ENCODE peak calls at places on chromosome 15, in four cellular contexts. K, E, Q and P are unnamed samples.

GRCh38 chr15:38192496-38192895 is 60.1 kb upstream of the SPRED1 start:
- DNase-seq in K (no peak), E (no peak), Q (no peak), P (no peak)

GRCh38 chr15:36784098-36784670 is 204.8 kb downstream of the CDIN1 start:
- DNase-seq in K (no peak), E (no peak), Q (no peak), P (no peak)

GRCh38 chr15:73686781-73687256 is 2.6 kb downstream of the CD276 start:
- DNase-seq in K (peak), E (peak), Q (no peak), P (peak)

GRCh38 chr15:57540736-57541135 is 51.0 kb upstream of the MYZAP start:
- DNase-seq in K (no peak), E (no peak), Q (no peak), P (no peak)

GRCh38 chr15:101446527-101447167 is 42.9 kb downstream of the PCSK6 start:
- DNase-seq in K (no peak), E (no peak), Q (peak), P (no peak)

GRCh38 chr15:59060348-59060747 is 44.6 kb upstream of the CCNB2 start:
- DNase-seq in K (no peak), E (no peak), Q (no peak), P (no peak)

GRCh38 chr15:48402778-48403177 is 71.5 kb downstream of the DUT start:
- DNase-seq in K (no peak), E (no peak), Q (no peak), P (no peak)

GRCh38 chr15:59322056-59322755 is 50.5 kb downstream of the MYO1E start:
- DNase-seq in K (no peak), E (no peak), Q (no peak), P (no peak)

GRCh38 chr15:52233405-52233804 is 42.2 kb upstream of the GNB5 start:
- DNase-seq in K (peak), E (no peak), Q (no peak), P (no peak)

GRCh38 chr15:63476229-63476632 is 28.2 kb upstream of the USP3 start:
- DNase-seq in K (peak), E (no peak), Q (peak), P (peak)

GRCh38 chr15:78208341-78208844 is 26.0 kb downstream of the ACSBG1 start:
- DNase-seq in K (no peak), E (no peak), Q (no peak), P (no peak)

GRCh38 chr15:80157215-80157614 is 4.4 kb downstream of the FAH start:
- DNase-seq in K (no peak), E (no peak), Q (no peak), P (no peak)

GRCh38 chr15:53833134-53833624 is 73.7 kb upstream of the WDR72 start:
- DNase-seq in K (peak), E (no peak), Q (peak), P (no peak)

DNA sequence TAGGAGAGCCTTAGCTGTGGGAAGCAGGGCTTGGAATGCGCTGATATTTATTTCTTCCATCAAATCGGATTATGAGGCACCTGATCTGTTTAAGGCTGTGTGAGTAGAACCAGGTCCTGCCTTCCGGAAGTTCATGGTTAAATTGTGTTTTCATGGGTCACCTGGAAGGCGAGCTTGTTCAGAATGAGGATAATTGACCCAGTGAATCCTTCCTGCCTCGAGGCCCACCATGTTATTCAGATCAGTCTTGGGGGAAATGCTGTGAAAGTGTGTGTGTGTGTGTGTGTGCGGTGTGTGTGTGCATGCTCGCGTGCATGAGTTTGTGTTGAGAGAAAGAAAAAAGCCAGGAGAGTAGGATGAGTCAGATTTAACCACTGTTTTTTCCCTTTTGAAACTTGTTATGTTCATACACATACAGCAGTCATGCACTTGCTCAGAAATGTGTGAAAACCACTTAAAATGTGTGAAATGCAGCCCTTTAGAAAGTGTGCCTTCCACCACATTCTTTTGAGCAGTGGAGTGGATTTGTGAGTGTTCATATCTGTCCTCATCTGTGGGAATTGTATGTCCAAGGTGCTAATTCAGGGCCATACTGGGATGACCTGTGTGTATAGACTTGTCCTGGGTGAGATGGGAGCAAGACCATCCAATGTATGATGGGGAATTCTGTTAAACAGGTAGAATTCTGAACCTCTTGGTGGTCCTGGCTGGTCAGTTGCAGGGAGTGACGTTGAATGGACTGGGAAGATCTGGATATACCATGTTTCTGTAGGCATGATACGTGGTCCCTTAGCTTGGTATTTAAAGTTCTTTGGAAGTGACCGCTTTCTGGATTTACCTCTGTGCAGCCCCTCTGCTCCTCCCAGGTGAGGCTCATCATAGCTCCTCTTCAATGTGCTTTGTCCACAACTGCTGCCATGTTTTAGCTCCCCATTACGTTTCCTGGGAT is 36.9 kb downstream of the SMAD3 start:
- DNase-seq in K (peak), E (no peak), Q (no peak), P (no peak)
- TF ChIP-seq SMC3 in K (no peak), E (no peak), Q (no peak), P (no peak)

DNA sequence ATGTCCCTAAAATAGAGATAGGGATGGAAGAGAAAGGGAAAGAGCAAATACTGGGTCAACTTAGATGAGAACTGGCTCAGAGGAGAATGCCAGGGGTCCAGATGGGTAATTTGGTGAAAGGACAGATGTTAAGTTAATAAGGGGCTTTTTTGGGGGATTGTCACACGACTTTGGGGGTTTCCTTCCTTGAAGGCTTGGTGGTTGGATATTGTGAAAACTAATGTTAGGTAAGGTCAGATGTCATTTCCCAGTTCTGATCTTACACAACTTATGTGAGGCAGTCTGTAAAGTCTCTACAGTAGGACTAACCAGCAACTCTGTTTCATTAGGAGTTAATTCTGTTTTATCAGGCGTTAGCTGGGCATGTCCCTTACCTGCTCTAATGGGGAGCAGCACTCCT is 231.1 kb downstream of the NR2F2 start:
- DNase-seq in K (no peak), E (no peak), Q (no peak), P (no peak)
- TF ChIP-seq USF2 in K (no peak), E (no peak), Q (no peak), P (no peak)

GRCh38 chr15:85690546-85691226 is 104.0 kb downstream of the KLHL25 start:
- DNase-seq in K (no peak), E (no peak), Q (no peak), P (no peak)
- TF ChIP-seq MAFK in K (no peak), E (no peak), Q (no peak), P (no peak)

GRCh38 chr15:25054329-25054728 is 99.5 kb downstream of the SNRPN start:
- DNase-seq in K (no peak), E (no peak), Q (no peak), P (no peak)

GRCh38 chr15:25053000-25053815 is 98.4 kb downstream of the SNRPN start:
- DNase-seq in K (no peak), E (no peak), Q (no peak), P (no peak)

GRCh38 chr15:25054943-25055342 is 100.2 kb downstream of the SNRPN start:
- DNase-seq in K (no peak), E (no peak), Q (no peak), P (no peak)

GRCh38 chr15:25051399-25052154 is 96.8 kb downstream of the SNRPN start:
- DNase-seq in K (no peak), E (no peak), Q (no peak), P (no peak)

DNA sequence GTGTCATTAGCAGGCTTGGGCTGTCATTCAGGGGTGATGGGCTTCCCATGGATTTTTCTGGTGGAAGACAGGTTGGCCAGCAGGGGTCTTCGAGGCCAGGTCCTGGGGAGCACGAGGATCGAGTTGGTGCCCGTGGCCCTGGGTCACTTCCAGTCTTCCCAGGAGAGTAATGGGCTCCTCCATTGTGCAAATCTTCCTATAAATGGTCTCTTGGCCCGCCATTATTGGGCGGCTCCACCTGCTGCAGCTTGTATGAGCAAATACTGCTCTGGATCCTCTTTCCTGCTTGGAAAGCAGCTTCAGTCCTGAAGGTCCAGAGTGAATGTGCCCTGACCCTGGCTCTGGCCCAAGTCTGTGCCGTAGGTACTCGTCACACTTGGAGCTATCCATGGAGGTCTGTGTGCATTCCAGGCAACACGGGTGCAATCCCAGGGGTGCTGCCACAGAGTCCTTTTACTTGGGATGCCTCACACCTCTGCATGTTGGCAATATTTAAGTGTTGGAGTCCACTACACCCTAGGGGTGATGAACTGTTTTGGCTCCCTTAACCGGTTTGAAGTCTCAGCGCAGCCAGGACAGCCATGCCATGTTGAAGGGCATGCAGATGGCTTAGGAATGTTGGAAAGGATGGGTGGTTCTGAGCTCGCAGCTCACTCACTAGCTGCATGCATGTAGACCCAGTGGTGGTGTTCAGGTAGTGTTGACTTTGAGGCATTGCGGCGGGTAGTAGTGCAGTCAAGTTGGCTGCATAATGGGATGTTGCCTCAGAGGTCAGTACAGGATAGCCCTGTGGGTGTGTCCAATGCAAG is 97.6 kb downstream of the SNRPN start:
- DNase-seq in K (no peak), E (no peak), Q (no peak), P (no peak)
- TF ChIP-seq SMC3 in K (no peak), E (no peak), Q (no peak), P (no peak)